ENCODE peak calls at places on chromosome 19, in seven cellular contexts. H is mucosa of descending colon, Y is AG10803, I is tibial nerve, E is astrocyte, F is brain microvascular endothelial cell, N is body of pancreas. L is an unnamed sample.

GRCh38 chr19:39190768-39191167 is 6.0 kb upstream of the NCCRP1 start:
- DNase-seq in H (no peak), Y (no peak), I (no peak), E (no peak), F (no peak), N (no peak), L (no peak)

GRCh38 chr19:45670670-45671453 is 2.8 kb downstream of the GIPR start:
- DNase-seq in H (peak; percentile 96), Y (peak; percentile 42), I (no peak), E (no peak), F (peak; percentile 68), N (peak; percentile 95), L (peak; percentile 84)

GRCh38 chr19:34963531-34964406 is at the start of gene ZNF792:
- DNase-seq in H (peak; percentile 79), Y (peak; percentile 26), I (peak; percentile 23), E (peak; percentile 19), F (peak; percentile 22), N (peak; percentile 64), L (peak; percentile 79)

GRCh38 chr19:5345895-5346386 is 5.3 kb upstream of the PTPRS start:
- DNase-seq in H (no peak), Y (peak; percentile 39), I (no peak), E (peak; percentile 78), F (peak; percentile 92), N (no peak), L (peak; percentile 55)

GRCh38 chr19:34734601-34735103 is 609 bp downstream of the ZNF181 start:
- DNase-seq in H (peak; percentile 27), Y (no peak), I (no peak), E (no peak), F (no peak), N (peak; percentile 71), L (no peak)

GRCh38 chr19:34577531-34578101 is 96.1 kb downstream of the WTIP start:
- DNase-seq in H (no peak), Y (no peak), I (no peak), E (no peak), F (no peak), N (no peak), L (no peak)

GRCh38 chr19:39196860-39197562 is at the start of gene NCCRP1:
- DNase-seq in H (no peak), Y (no peak), I (no peak), E (no peak), F (no peak), N (no peak), L (no peak)

GRCh38 chr19:20162821-20163220 is 4.2 kb upstream of the ZNF486 start:
- DNase-seq in H (no peak), Y (no peak), I (no peak), E (no peak), F (no peak), N (no peak), L (no peak)

GRCh38 chr19:10830941-10831779 is 4.9 kb downstream of the TMED1 start:
- DNase-seq in H (no peak), Y (no peak), I (no peak), E (no peak), F (no peak), N (no peak), L (no peak)

GRCh38 chr19:46115396-46116109 is 8.9 kb downstream of the IGFL3 start:
- DNase-seq in H (no peak), Y (peak; percentile 48), I (no peak), E (peak; percentile 91), F (peak; percentile 41), N (no peak), L (no peak)

GRCh38 chr19:48812094-48812929 is 1.5 kb upstream of the BCAT2 start:
- DNase-seq in H (peak; percentile 93), Y (peak; percentile 67), I (peak; percentile 85), E (peak; percentile 44), F (peak; percentile 23), N (peak; percentile 96), L (peak; percentile 93)

GRCh38 chr19:10007811-10008211 is 2.5 kb downstream of the COL5A3 start:
- DNase-seq in H (no peak), Y (peak; percentile 97), I (peak; percentile 15), E (peak; percentile 47), F (peak; percentile 51), N (no peak), L (no peak)

DNA sequence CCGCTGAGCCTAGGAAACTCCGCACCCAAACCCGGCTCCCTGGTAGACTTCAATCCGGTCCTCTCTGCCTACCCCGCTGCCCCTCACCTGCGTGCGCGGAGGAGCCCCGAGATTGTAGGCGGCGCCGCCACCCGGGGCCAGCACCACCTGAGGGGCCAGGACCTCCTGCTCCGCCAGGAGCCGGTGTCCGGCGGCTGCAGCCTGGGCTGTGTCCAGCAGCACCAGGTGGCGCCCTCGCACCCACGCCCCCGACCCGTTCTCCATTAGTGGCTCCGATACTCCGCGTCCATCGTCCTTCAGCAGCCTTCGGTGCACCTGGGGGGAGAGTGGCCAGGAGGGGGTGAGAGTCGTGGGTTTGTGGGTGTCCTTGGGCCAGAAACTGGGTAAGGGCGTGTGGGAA is 18.5 kb downstream of the MAN2B1 start:
- DNase-seq in H (no peak), Y (no peak), I (no peak), E (no peak), F (no peak), N (peak; percentile 45), L (no peak)
- TF ChIP-seq CTCF in H (no peak), Y (no peak), I (no peak), E (no peak), F (peak; percentile 50), N (no peak), L (no peak)

GRCh38 chr19:54606230-54606629 is 12.8 kb downstream of the LILRA1 start:
- DNase-seq in H (no peak), Y (no peak), I (no peak), E (no peak), F (no peak), N (no peak), L (no peak)

GRCh38 chr19:54607782-54608150 is 14.3 kb downstream of the LILRA1 start:
- DNase-seq in H (no peak), Y (no peak), I (no peak), E (no peak), F (no peak), N (no peak), L (no peak)

GRCh38 chr19:54608792-54609191 is 15.4 kb downstream of the LILRA1 start:
- DNase-seq in H (no peak), Y (no peak), I (no peak), E (no peak), F (no peak), N (no peak), L (no peak)

GRCh38 chr19:54608205-54608604 is 14.8 kb downstream of the LILRA1 start:
- DNase-seq in H (no peak), Y (no peak), I (no peak), E (no peak), F (no peak), N (no peak), L (no peak)

GRCh38 chr19:54606891-54607781 is 13.7 kb downstream of the LILRA1 start:
- DNase-seq in H (no peak), Y (no peak), I (no peak), E (no peak), F (no peak), N (no peak), L (no peak)
- TF ChIP-seq CTCF in H (no peak), Y (no peak), I (no peak), E (no peak), F (no peak), N (no peak), L (no peak)

GRCh38 chr19:14529254-14530004 is at the start of gene TECR:
- DNase-seq in H (peak; percentile 100), Y (peak; percentile 100), I (peak; percentile 100), E (peak; percentile 98), F (peak; percentile 100), N (peak; percentile 100), L (peak; percentile 98)
- TF ChIP-seq CTCF in H (no peak), Y (no peak), I (no peak), E (no peak), F (no peak), N (no peak), L (no peak)

DNA sequence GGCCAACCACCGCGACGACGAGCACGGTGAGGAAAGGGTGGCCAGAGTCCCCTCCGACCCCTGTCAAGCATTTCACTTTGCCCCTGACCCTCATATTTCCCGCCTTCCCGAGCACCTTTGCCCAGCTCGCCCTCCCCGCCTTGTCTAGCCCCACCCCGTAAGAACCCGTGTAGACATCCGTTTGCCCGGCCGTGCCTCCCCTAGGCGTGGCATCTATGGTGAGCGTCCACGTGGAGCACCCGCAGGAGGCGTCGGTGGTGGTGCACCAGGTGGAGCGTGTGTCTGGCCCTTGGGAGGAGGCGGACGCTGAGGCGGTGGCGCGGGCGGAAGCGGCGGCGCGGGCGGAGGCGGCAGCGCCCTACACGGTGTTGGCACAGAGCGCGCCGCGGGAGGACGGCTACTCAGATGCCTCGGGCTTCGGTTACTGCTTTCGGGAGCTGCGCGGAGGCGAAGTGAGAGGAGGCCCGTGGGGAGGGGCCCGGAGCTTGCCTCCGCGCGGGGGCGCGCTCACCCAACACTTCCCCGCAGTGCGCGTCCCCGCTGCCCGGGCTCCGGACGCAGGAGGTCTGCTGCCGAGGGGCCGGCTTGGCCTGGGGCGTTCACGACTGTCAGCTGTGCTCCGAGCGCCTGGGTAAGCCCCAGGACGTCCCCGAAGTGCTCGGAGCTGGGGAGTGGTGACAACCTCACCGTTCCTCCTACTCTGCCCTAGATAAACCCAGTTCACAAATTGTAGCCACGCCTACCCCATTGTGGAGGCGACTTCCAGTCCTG is 4.2 kb downstream of the LTBP4 start:
- DNase-seq in H (peak; percentile 94), Y (peak; percentile 46), I (no peak), E (peak; percentile 51), F (peak; percentile 30), N (peak; percentile 78), L (peak; percentile 88)
- TF ChIP-seq CTCF in H (no peak), Y (peak; percentile 1), I (no peak), E (no peak), F (no peak), N (no peak), L (no peak)

DNA sequence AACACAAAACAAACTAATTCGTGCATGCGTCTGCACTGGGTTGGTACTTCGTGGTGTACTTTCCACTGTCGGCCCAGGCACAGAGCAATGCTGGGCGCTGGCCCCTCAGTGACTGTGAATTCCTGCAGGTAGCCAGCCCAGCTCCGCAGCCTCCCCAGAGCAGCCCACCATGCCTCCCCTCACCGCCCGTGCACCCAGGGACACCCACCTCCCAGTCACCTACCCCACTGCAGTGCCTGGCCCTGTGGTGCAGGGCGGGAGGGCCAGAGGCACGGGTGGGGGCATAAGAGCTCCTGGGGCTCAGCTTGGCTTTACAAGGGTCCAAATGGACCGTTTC is 93.1 kb upstream of the ZNF507 start:
- DNase-seq in H (no peak), Y (no peak), I (no peak), E (no peak), F (no peak), N (no peak), L (no peak)
- TF ChIP-seq CTCF in H (no peak), Y (no peak), I (no peak), E (no peak), F (no peak), N (no peak), L (no peak)

L was measured in Calu3.